ENCODE peak calls at places on chromosomes 4 and X, in seven cellular contexts. Q is progenitor cell of endocrine pancreas; V is activated T-helper 9 cell treated with anti-CD3 and anti-CD28 coated beads, Interleukin-2, amount 50 U/mL, for 16 hours; W is GM19239; L is sigmoid colon; N is CD8-positive, alpha-beta T cell; P is endothelial cell. J is an unnamed sample.

GRCh38 chr4:144480068-144480467 is 165.9 kb upstream of the HHIP start:
- DNase-seq in N (no peak), Q (no peak), P (no peak), L (no peak), V (no peak), W (no peak), J (no peak)

GRCh38 chrX:42106556-42106955 is 183.2 kb upstream of the CASK start:
- DNase-seq in W (no peak), P (no peak), N (no peak), L (no peak), V (no peak), Q (no peak), J (no peak)

GRCh38 chr4:47071863-47072441 is 40.6 kb downstream of the GABRB1 start:
- DNase-seq in L (no peak), V (no peak), P (no peak), N (no peak), W (no peak), Q (no peak), J (no peak)

GRCh38 chr4:163385466-163385865 is 41.8 kb downstream of the NPY5R start:
- DNase-seq in L (no peak), N (no peak), P (no peak), V (no peak), Q (no peak), W (no peak), J (no peak)

GRCh38 chrX:104335765-104336164 is 81.0 kb upstream of the ESX1 start:
- DNase-seq in W (no peak), L (no peak), N (no peak), Q (no peak), P (no peak), V (no peak), J (no peak)

GRCh38 chrX:12610079-12610478 is 181.1 kb upstream of the PRPS2 start:
- DNase-seq in W (no peak), L (no peak), P (no peak), Q (no peak), V (no peak), N (no peak), J (no peak)

GRCh38 chr4:156870166-156870565 is 101.4 kb downstream of the PDGFC start:
- DNase-seq in W (no peak), Q (no peak), L (no peak), V (no peak), N (no peak), P (no peak), J (no peak)

GRCh38 chrX:16671005-16671404 is 21.0 kb downstream of the S100G start:
- DNase-seq in P (peak; percentile 4), N (peak; percentile 30), W (peak; percentile 3), V (no peak), L (no peak), Q (no peak), J (no peak)

GRCh38 chr4:159410076-159410777 is 307.3 kb downstream of the RAPGEF2 start:
- DNase-seq in Q (no peak), W (no peak), P (no peak), L (no peak), V (no peak), N (no peak), J (no peak)

GRCh38 chrX:120274958-120275357 is 24.3 kb downstream of the ZBTB33 start:
- DNase-seq in Q (no peak), V (no peak), P (no peak), L (no peak), W (no peak), N (no peak), J (no peak)

GRCh38 chr4:77734928-77735327 is 84.2 kb downstream of the CNOT6L start:
- DNase-seq in P (no peak), L (no peak), W (peak; percentile 42), Q (no peak), N (no peak), V (peak; percentile 3), J (no peak)

GRCh38 chr4:85591361-85592098 is 116.6 kb downstream of the ARHGAP24 start:
- DNase-seq in W (no peak), Q (no peak), N (no peak), L (no peak), V (no peak), P (no peak), J (no peak)

GRCh38 chr4:167897116-167897515 is 195.2 kb upstream of the ANXA10 start:
- DNase-seq in V (no peak), Q (peak; percentile 18), W (no peak), P (peak; percentile 75), N (no peak), L (no peak), J (no peak)

GRCh38 chr4:88630756-88631155 is 38.5 kb downstream of the HERC3 start:
- DNase-seq in N (no peak), Q (no peak), L (no peak), P (no peak), V (no peak), W (no peak), J (no peak)

GRCh38 chrX:53251307-53251706 is 26.3 kb upstream of the KDM5C start:
- DNase-seq in P (no peak), W (no peak), L (no peak), Q (no peak), V (no peak), N (no peak), J (no peak)

GRCh38 chr4:158996669-158997074 is 106.2 kb upstream of the RAPGEF2 start:
- DNase-seq in V (no peak), N (no peak), L (no peak), Q (no peak), W (no peak), P (no peak), J (no peak)

GRCh38 chr4:36082817-36083216 is 161.5 kb downstream of the ARAP2 start:
- DNase-seq in P (no peak), N (no peak), V (no peak), L (no peak), Q (no peak), W (no peak), J (no peak)

GRCh38 chr4:157221895-157222763 is 1.6 kb downstream of the GRIA2 start:
- DNase-seq in W (no peak), P (peak; percentile 61), N (no peak), V (no peak), L (no peak), Q (peak; percentile 51), J (no peak)

GRCh38 chr4:102562995-102563394 is 61.8 kb downstream of the NFKB1 start:
- DNase-seq in Q (no peak), L (no peak), P (no peak), N (no peak), V (no peak), W (no peak), J (no peak)

GRCh38 chrX:48684134-48684533 is 535 bp downstream of the WAS start:
- DNase-seq in N (no peak), W (no peak), L (no peak), P (no peak), Q (no peak), V (no peak), J (no peak)

GRCh38 chr4:136818811-136819210 is 713.5 kb downstream of the PCDH18 start:
- DNase-seq in N (no peak), W (no peak), V (no peak), L (no peak), P (no peak), Q (no peak), J (no peak)

GRCh38 chr4:169557061-169557636 is 55.2 kb downstream of the NEK1 start:
- DNase-seq in W (no peak), L (no peak), P (no peak), Q (no peak), N (no peak), V (no peak), J (no peak)

GRCh38 chrX:46573331-46573895 is at the start of gene CHST7:
- DNase-seq in Q (peak; percentile 12), N (peak; percentile 45), V (peak; percentile 53), W (no peak), P (peak; percentile 66), L (peak; percentile 76), J (peak; percentile 41)

GRCh38 chrX:130738638-130739195 is 164.3 kb downstream of the ENOX2 start:
- DNase-seq in W (no peak), N (no peak), V (no peak), P (no peak), L (no peak), Q (no peak), J (no peak)

GRCh38 chr4:94548571-94548970 is 96.8 kb downstream of the PDLIM5 start:
- DNase-seq in P (no peak), Q (no peak), L (no peak), W (no peak), N (no peak), V (no peak), J (no peak)

GRCh38 chrX:47991263-47992092 is 12.3 kb downstream of the ZNF182 start:
- DNase-seq in W (no peak), V (no peak), Q (no peak), P (no peak), L (no peak), N (peak; percentile 10), J (no peak)

GRCh38 chr4:288891-289290 is 16.4 kb downstream of the ZNF732 start:
- DNase-seq in N (no peak), W (no peak), V (no peak), Q (no peak), P (no peak), L (no peak), J (no peak)

GRCh38 chrX:154142950-154143745 is 895 bp upstream of the OPN1LW start:
- DNase-seq in Q (no peak), N (no peak), P (no peak), W (no peak), V (no peak), L (peak; percentile 34), J (no peak)

GRCh38 chr4:138835833-138836521 is 179.6 kb upstream of the NOCT start:
- DNase-seq in L (no peak), Q (no peak), P (no peak), V (no peak), N (no peak), W (no peak), J (no peak)

GRCh38 chr4:177016541-177017141 is 223.9 kb upstream of the VEGFC start:
- DNase-seq in W (no peak), P (no peak), L (no peak), Q (no peak), N (no peak), V (no peak), J (no peak)

GRCh38 chr4:147388016-147388415 is 92.9 kb upstream of the EDNRA start:
- DNase-seq in Q (no peak), L (no peak), V (no peak), W (no peak), N (no peak), P (no peak), J (no peak)

GRCh38 chrX:81021478-81021877 is 180.2 kb downstream of the HMGN5 start:
- DNase-seq in L (no peak), W (no peak), N (no peak), V (no peak), Q (no peak), P (no peak), J (no peak)

J was measured in effector CD4-positive, alpha-beta T cell.